ENCODE peak calls at places on chromosome 1, in eight cellular contexts. N is stimulated activated CD8-positive, alpha-beta memory T cell treated with anti-CD3 and anti-CD28 coated beads, Interleukin-15, amount 100 ng/mL, for 1 hour; G is activated T-helper 1 cell treated with anti-CD3 and anti-CD28 coated beads, Interleukin-2, amount 50 U/mL, for 16 hours; R is ACHN; Y is breast epithelium; S is stimulated activated CD4-positive, alpha-beta T cell treated with anti-CD3 and anti-CD28 coated beads, Interleukin-4, amount 100 ng/mL, for 48 hours; P is activated CD4-positive, CD25-positive, alpha-beta regulatory T cell; D is H9. U is an unnamed sample.

GRCh38 chr1:44354268-44354839 is 703 bp downstream of the ERI3 start:
- DNase-seq in P (no peak), S (no peak), G (no peak), D (no peak), N (no peak), R (peak; percentile 4), Y (no peak), U (no peak)

GRCh38 chr1:32695098-32695904 is 7.3 kb downstream of the SYNC start:
- DNase-seq in R (no peak), P (no peak), N (no peak), G (no peak), Y (peak; percentile 69), D (no peak), S (no peak), U (no peak)

GRCh38 chr1:38044224-38045215 is 2.1 kb downstream of the POU3F1 start:
- DNase-seq in G (no peak), P (no peak), N (no peak), Y (no peak), D (no peak), R (no peak), S (no peak), U (no peak)

GRCh38 chr1:92784051-92784638 is 763 bp downstream of the EVI5 start:
- DNase-seq in N (peak; percentile 1), S (no peak), G (no peak), D (peak; percentile 31), R (peak; percentile 54), P (peak; percentile 2), Y (no peak), U (no peak)

GRCh38 chr1:165451696-165452095 is 6.8 kb upstream of the RXRG start:
- DNase-seq in G (no peak), P (no peak), S (no peak), D (no peak), N (no peak), R (no peak), Y (no peak), U (no peak)

GRCh38 chr1:155080250-155081228 is 1.9 kb downstream of the EFNA3 start:
- DNase-seq in P (no peak), G (no peak), R (no peak), D (peak; percentile 93), Y (no peak), S (no peak), N (no peak), U (peak; percentile 79)

GRCh38 chr1:109876617-109877319 is 33.9 kb upstream of the CSF1 start:
- DNase-seq in P (no peak), N (no peak), S (no peak), D (peak; percentile 56), G (no peak), Y (no peak), R (peak; percentile 25), U (no peak)

GRCh38 chr1:184604152-184604900 is 150.3 kb downstream of the EDEM3 start:
- DNase-seq in G (no peak), N (no peak), Y (no peak), P (no peak), R (no peak), D (no peak), S (no peak), U (no peak)

GRCh38 chr1:204562075-204562990 is 46.1 kb downstream of the MDM4 start:
- DNase-seq in P (no peak), S (no peak), D (no peak), N (no peak), R (no peak), G (no peak), Y (no peak), U (no peak)

GRCh38 chr1:45884700-45885099 is 81.3 kb downstream of the MAST2 start:
- DNase-seq in S (no peak), G (no peak), N (no peak), P (no peak), D (no peak), R (peak; percentile 3), Y (no peak), U (no peak)

GRCh38 chr1:185914089-185914488 is 179.9 kb downstream of the HMCN1 start:
- DNase-seq in Y (no peak), R (no peak), S (no peak), G (no peak), P (no peak), D (no peak), N (no peak), U (no peak)

GRCh38 chr1:51583532-51583931 is 33.4 kb upstream of the OSBPL9 start:
- DNase-seq in D (no peak), P (no peak), G (no peak), Y (peak; percentile 86), S (no peak), N (no peak), R (no peak), U (no peak)

GRCh38 chr1:155003227-155003765 is 694 bp downstream of the ZBTB7B start:
- DNase-seq in G (no peak), R (peak; percentile 37), P (no peak), S (no peak), N (no peak), D (peak; percentile 42), Y (no peak), U (no peak)

GRCh38 chr1:192160186-192160585 is 1.9 kb downstream of the RGS18 start:
- DNase-seq in N (no peak), G (no peak), Y (no peak), P (no peak), R (no peak), D (no peak), S (no peak), U (no peak)

GRCh38 chr1:191690931-191691330 is 467.3 kb upstream of the RGS18 start:
- DNase-seq in S (no peak), Y (no peak), R (no peak), D (no peak), P (no peak), N (no peak), G (no peak), U (no peak)

GRCh38 chr1:34176830-34177613 is at the start of gene C1orf94:
- DNase-seq in N (no peak), D (peak; percentile 59), G (no peak), S (no peak), R (no peak), P (no peak), Y (no peak), U (no peak)

GRCh38 chr1:20095564-20096434 is 23.5 kb downstream of the PLA2G2D start:
- DNase-seq in S (no peak), D (no peak), Y (no peak), P (no peak), R (no peak), N (no peak), G (no peak), U (no peak)

GRCh38 chr1:204145033-204145504 is 6.8 kb downstream of the ETNK2 start:
- DNase-seq in G (no peak), P (no peak), Y (no peak), S (no peak), N (no peak), D (no peak), R (no peak), U (no peak)

GRCh38 chr1:216119600-216119999 is 303.6 kb downstream of the USH2A start:
- DNase-seq in P (no peak), R (peak; percentile 61), N (no peak), G (no peak), Y (no peak), S (no peak), D (no peak), U (no peak)

GRCh38 chr1:19113362-19114092 is 96.5 kb downstream of the UBR4 start:
- DNase-seq in S (no peak), N (no peak), Y (no peak), G (no peak), D (peak; percentile 34), R (peak; percentile 61), P (no peak), U (no peak)

GRCh38 chr1:152096931-152097330 is 8.1 kb upstream of the TCHHL1 start:
- DNase-seq in Y (no peak), G (no peak), P (no peak), S (no peak), D (no peak), R (no peak), N (no peak), U (no peak)

GRCh38 chr1:232764458-232765231 is 40.6 kb upstream of the MAP10 start:
- DNase-seq in R (no peak), S (no peak), D (no peak), P (no peak), N (no peak), G (no peak), Y (no peak), U (no peak)

GRCh38 chr1:28111157-28111556 is 22.7 kb upstream of the EYA3 start:
- DNase-seq in R (no peak), D (no peak), Y (no peak), S (no peak), G (no peak), N (no peak), P (no peak), U (no peak)

GRCh38 chr1:70038025-70038424 is 167.4 kb downstream of the LRRC40 start:
- DNase-seq in Y (no peak), D (peak; percentile 45), S (no peak), P (no peak), N (no peak), G (no peak), R (no peak), U (no peak)

GRCh38 chr1:230246551-230246950 is 179.5 kb downstream of the GALNT2 start:
- DNase-seq in P (no peak), D (no peak), S (no peak), Y (no peak), R (no peak), N (no peak), G (no peak), U (no peak)

GRCh38 chr1:180301135-180301737 is 71.2 kb downstream of the LHX4 start:
- DNase-seq in S (no peak), G (no peak), Y (no peak), N (no peak), R (no peak), D (no peak), P (no peak), U (no peak)

GRCh38 chr1:65495137-65495536 is 74.7 kb downstream of the LEPR start:
- DNase-seq in P (no peak), N (no peak), D (no peak), Y (no peak), R (no peak), G (no peak), S (no peak), U (no peak)

GRCh38 chr1:241918879-241919278 is 38.7 kb upstream of the BECN2 start:
- DNase-seq in P (no peak), R (no peak), N (no peak), S (no peak), D (no peak), Y (no peak), G (no peak), U (no peak)

GRCh38 chr1:9825101-9826074 is 1.6 kb upstream of the CLSTN1 start:
- DNase-seq in R (peak; percentile 92), Y (peak; percentile 92), N (no peak), S (no peak), D (peak; percentile 87), P (no peak), G (no peak), U (no peak)

GRCh38 chr1:168689726-168690602 is 39.0 kb downstream of the DPT start:
- DNase-seq in R (no peak), Y (no peak), S (no peak), D (no peak), G (no peak), N (no peak), P (no peak), U (no peak)

GRCh38 chr1:19974822-19975416 is 4.5 kb downstream of the PLA2G2A start:
- DNase-seq in P (no peak), G (no peak), Y (no peak), S (no peak), N (no peak), D (peak; percentile 78), R (peak; percentile 47), U (no peak)

GRCh38 chr1:210099921-210100320 is 132.7 kb upstream of the SERTAD4 start:
- DNase-seq in D (no peak), P (no peak), Y (no peak), R (no peak), S (no peak), N (no peak), G (no peak), U (no peak)

GRCh38 chr1:17535300-17535937 is 4.1 kb upstream of the ARHGEF10L start:
- DNase-seq in P (no peak), D (no peak), N (no peak), G (no peak), R (no peak), S (no peak), Y (no peak), U (no peak)

GRCh38 chr1:94325379-94326302 is 88.3 kb upstream of the ARHGAP29 start:
- DNase-seq in Y (peak; percentile 70), N (no peak), R (peak; percentile 89), P (no peak), G (no peak), S (no peak), D (no peak), U (no peak)